ENCODE peak calls at places on chromosome 20, in five cellular contexts. U is Panc1; T is tibial artery; D is adrenal gland; Y is CD4-positive, CD25-positive, alpha-beta regulatory T cell. M is an unnamed sample. For H3K36me3, the result is how much of the 10 kb centered on the place peaks cover.

GRCh38 chr20:2210646-2211556 is 84.9 kb upstream of the TGM3 start:
- DNase-seq in U (no peak), T (peak), D (no peak), Y (no peak), M (no peak)

GRCh38 chr20:5041433-5041832 is 40.1 kb upstream of the SLC23A2 start:
- DNase-seq in U (no peak), T (no peak), D (no peak), Y (no peak), M (no peak)

GRCh38 chr20:25070821-25071473 is 11.0 kb downstream of the VSX1 start:
- DNase-seq in U (no peak), T (no peak), D (no peak), Y (no peak), M (peak)

GRCh38 chr20:5989539-5989938 is 39.1 kb downstream of the MCM8 start:
- DNase-seq in U (no peak), T (no peak), D (no peak), Y (no peak), M (no peak)

GRCh38 chr20:19888269-19888669 is 128.9 kb upstream of the NAA20 start:
- DNase-seq in U (no peak), T (peak), D (no peak), Y (no peak), M (no peak)

GRCh38 chr20:51931321-51931720 is 129.0 kb upstream of the SALL4 start:
- DNase-seq in U (no peak), T (no peak), D (no peak), Y (no peak), M (no peak)

GRCh38 chr20:46344488-46345162 is 36.3 kb upstream of the CDH22 start:
- DNase-seq in U (no peak), T (no peak), D (no peak), Y (no peak), M (no peak)

GRCh38 chr20:35602851-35603495 is 12.7 kb upstream of the SPAG4 start:
- DNase-seq in U (no peak), T (no peak), D (no peak), Y (no peak), M (no peak)

GRCh38 chr20:36832791-36833190 is 43.1 kb upstream of the TLDC2 start:
- DNase-seq in U (no peak), T (no peak), D (no peak), Y (no peak), M (no peak)

GRCh38 chr20:54608039-54608745 is 132.8 kb downstream of the DOK5 start:
- DNase-seq in U (no peak), T (no peak), D (no peak), Y (no peak), M (no peak)

GRCh38 chr20:59019217-59019616 is at the start of gene TUBB1:
- DNase-seq in U (no peak), T (no peak), D (no peak), Y (no peak), M (no peak)

GRCh38 chr20:34283844-34284243 is 19.3 kb downstream of the AHCY start:
- DNase-seq in U (no peak), T (no peak), D (no peak), Y (no peak), M (no peak)
- H3K27ac ChIP-seq in U (no peak), T (no peak), D (no peak), Y (no peak), M (no peak)

GRCh38 chr20:48728042-48728837 is 99.6 kb downstream of the PREX1 start:
- DNase-seq in U (no peak), T (no peak), D (no peak), Y (no peak), M (peak)
- H3K36me3 ChIP-seq in U (under half), T (under half), D (under half), Y (half or more), M (under half)

GRCh38 chr20:61355096-61355495 is 103.0 kb downstream of the CDH4 start:
- DNase-seq in U (no peak), T (no peak), D (no peak), Y (no peak), M (no peak)
- H3K27ac ChIP-seq in U (no peak), T (no peak), D (no peak), Y (no peak), M (no peak)

GRCh38 chr20:64171211-64171610 is 7.0 kb downstream of the MYT1 start:
- DNase-seq in U (no peak), T (no peak), D (no peak), Y (no peak), M (no peak)
- H3K36me3 ChIP-seq in U (under half), T (under half), D (under half), Y (under half), M (under half)